ENCODE peak calls at places on chromosomes 16 and 17, in five cellular contexts. D is MM.1S, B is hepatocyte, S is SK-N-SH, R is GM23338. X is an unnamed sample.

GRCh38 chr16:30000768-30001631 is 5.0 kb downstream of the INO80E start:
- DNase-seq in B (no peak), S (no peak), D (no peak), R (peak; percentile 88), X (no peak)

GRCh38 chr17:14922421-14922820 is 342.7 kb downstream of the PMP22 start:
- DNase-seq in D (no peak), B (no peak), S (no peak), R (no peak), X (no peak)

GRCh38 chr16:22232277-22233049 is 26.4 kb downstream of the EEF2K start:
- DNase-seq in B (peak; percentile 72), D (no peak), R (no peak), S (no peak), X (no peak)

GRCh38 chr17:50871369-50871768 is 5.2 kb upstream of the TOB1 start:
- DNase-seq in S (no peak), B (no peak), D (peak; percentile 60), R (no peak), X (no peak)

GRCh38 chr17:53633856-53634255 is 188.9 kb upstream of the KIF2B start:
- DNase-seq in S (no peak), R (peak; percentile 34), B (no peak), D (no peak), X (no peak)

GRCh38 chr17:68601565-68602266 is 549 bp upstream of the FAM20A start:
- DNase-seq in D (no peak), R (no peak), S (no peak), B (no peak), X (no peak)

GRCh38 chr17:77666881-77667395 is 291.6 kb upstream of the TNRC6C start:
- DNase-seq in R (no peak), S (no peak), D (peak; percentile 93), B (no peak), X (peak; percentile 87)

GRCh38 chr17:45904886-45905285 is 10.5 kb downstream of the MAPT start:
- DNase-seq in S (no peak), R (peak; percentile 29), B (no peak), D (no peak), X (no peak)

GRCh38 chr17:59151007-59151406 is 4.0 kb downstream of the SKA2 start:
- DNase-seq in B (no peak), S (no peak), R (no peak), D (no peak), X (no peak)

GRCh38 chr17:78844301-78845005 is 3.8 kb upstream of the USP36 start:
- DNase-seq in B (no peak), D (no peak), R (no peak), S (no peak), X (no peak)

GRCh38 chr17:66724581-66725341 is 110.2 kb upstream of the CACNG5 start:
- DNase-seq in D (no peak), B (peak; percentile 33), S (no peak), R (no peak), X (no peak)

GRCh38 chr17:10216213-10216982 is 18.0 kb upstream of the GAS7 start:
- DNase-seq in B (no peak), S (no peak), R (peak; percentile 39), D (no peak), X (no peak)

GRCh38 chr17:79930077-79930785 is 91.0 kb upstream of the CBX4 start:
- DNase-seq in B (no peak), D (no peak), R (peak; percentile 64), S (peak; percentile 85), X (no peak)

GRCh38 chr16:50974438-50975036 is 176.5 kb downstream of the SALL1 start:
- DNase-seq in B (no peak), D (no peak), R (no peak), S (no peak), X (peak; percentile 11)

GRCh38 chr17:35161281-35161761 is 13.7 kb downstream of the UNC45B start:
- DNase-seq in B (no peak), R (no peak), D (no peak), S (no peak), X (no peak)

GRCh38 chr17:2025622-2026309 is 632 bp upstream of the RTN4RL1 start:
- DNase-seq in D (no peak), B (peak; percentile 86), R (peak; percentile 78), S (peak; percentile 93), X (no peak)

GRCh38 chr17:42618442-42619150 is 9.1 kb downstream of the TUBG1 start:
- DNase-seq in R (peak; percentile 91), B (peak; percentile 64), S (peak; percentile 55), D (peak; percentile 97), X (peak; percentile 50)

DNA sequence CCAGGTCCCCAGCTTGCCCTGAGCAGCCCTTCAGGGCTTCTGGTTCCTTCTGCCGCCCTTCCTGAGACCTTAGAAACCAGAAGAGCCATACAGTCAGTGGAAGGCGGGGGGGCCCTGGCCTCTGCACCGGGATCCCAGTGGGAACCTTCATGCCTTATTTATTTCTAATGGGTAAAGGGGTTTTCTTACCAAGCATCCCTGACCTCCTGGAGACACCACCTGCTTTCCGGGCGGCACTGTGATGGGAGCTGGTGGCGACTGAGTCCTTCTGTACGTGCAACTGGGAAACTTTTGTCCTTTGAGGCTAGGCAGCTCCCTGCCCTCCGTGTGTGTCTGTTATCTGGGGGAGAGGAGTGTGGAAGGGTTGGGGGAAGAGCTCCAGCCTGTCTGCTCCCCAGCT is 7.2 kb upstream of the MRPL58 start:
- DNase-seq in D (no peak), S (no peak), B (no peak), R (no peak), X (no peak)
- TF ChIP-seq EZH2phosphoT487 in D (no peak), S (no peak), B (no peak), R (no peak), X (no peak)

GRCh38 chr17:29592850-29593545 is at the start of gene ANKRD13B:
- DNase-seq in B (peak; percentile 45), S (peak; percentile 83), D (no peak), R (peak; percentile 83), X (peak; percentile 71)

GRCh38 chr17:29590261-29590978 is 972 bp upstream of the GIT1 start:
- DNase-seq in D (no peak), S (no peak), R (no peak), B (no peak), X (peak; percentile 50)

GRCh38 chr17:29589524-29590260 is at the start of gene GIT1:
- DNase-seq in R (peak; percentile 94), S (peak; percentile 98), B (peak; percentile 96), D (peak; percentile 89), X (peak; percentile 92)

GRCh38 chr17:29591737-29592624 is 951 bp upstream of the ANKRD13B start:
- DNase-seq in S (peak; percentile 96), R (peak; percentile 96), B (peak; percentile 95), D (peak; percentile 78), X (peak; percentile 84)

GRCh38 chr17:29590979-29591736 is 1.7 kb upstream of the GIT1 start:
- DNase-seq in R (peak; percentile 86), B (peak; percentile 71), S (peak; percentile 83), D (no peak), X (peak; percentile 37)
- TF ChIP-seq EZH2phosphoT487 in R (no peak), B (no peak), S (no peak), D (no peak), X (no peak)

DNA sequence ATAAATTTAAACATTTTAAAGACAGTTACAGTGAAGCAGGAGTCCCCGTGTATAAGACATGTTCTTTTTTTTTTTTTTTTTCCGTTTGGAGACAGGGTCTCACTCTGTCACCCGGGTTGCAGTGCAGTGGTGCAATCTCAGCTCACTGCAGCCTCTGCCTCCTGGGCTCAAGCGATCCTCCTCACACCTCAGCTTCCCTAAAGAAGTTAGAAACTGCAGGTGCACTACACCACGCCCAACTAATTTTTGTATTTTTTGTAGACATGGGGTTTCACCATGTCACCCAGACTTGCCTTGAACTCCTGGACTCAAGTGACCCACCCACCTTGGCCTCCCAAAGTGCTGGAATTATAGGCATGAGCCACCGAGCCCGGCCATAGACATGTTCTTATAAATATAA is 3.0 kb downstream of the EVI2B start:
- DNase-seq in D (peak; percentile 84), B (no peak), R (no peak), S (no peak), X (peak; percentile 81)
- TF ChIP-seq EZH2phosphoT487 in D (no peak), B (no peak), R (no peak), S (no peak), X (no peak)

DNA sequence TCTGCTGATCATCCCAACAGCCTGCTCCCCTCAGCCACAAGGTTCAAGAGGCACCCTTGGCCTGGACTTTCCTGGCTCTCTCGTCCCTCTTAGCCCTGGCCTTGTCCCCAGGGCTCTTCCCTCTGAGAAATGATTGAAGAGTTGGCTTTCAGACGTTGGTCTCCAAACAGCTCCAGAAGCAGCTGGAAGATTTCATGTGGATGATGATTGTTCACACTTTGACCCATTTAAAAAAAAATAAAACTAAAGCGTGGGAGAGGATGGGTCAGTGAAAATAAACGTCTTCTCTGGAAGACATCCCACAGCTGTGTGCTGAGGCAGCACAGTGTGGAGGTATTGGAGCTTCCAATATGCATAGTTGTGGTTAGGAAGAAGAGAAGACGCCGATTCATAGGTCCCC is 54.7 kb upstream of the CDH11 start:
- DNase-seq in S (no peak), B (no peak), D (no peak), R (no peak), X (no peak)
- TF ChIP-seq EZH2phosphoT487 in S (no peak), B (no peak), D (no peak), R (no peak), X (no peak)

GRCh38 chr16:73023320-73023719 is 24.6 kb downstream of the ZFHX3 start:
- DNase-seq in B (no peak), R (no peak), D (no peak), S (no peak), X (no peak)
- TF ChIP-seq EZH2phosphoT487 in B (no peak), R (no peak), D (no peak), S (no peak), X (no peak)

DNA sequence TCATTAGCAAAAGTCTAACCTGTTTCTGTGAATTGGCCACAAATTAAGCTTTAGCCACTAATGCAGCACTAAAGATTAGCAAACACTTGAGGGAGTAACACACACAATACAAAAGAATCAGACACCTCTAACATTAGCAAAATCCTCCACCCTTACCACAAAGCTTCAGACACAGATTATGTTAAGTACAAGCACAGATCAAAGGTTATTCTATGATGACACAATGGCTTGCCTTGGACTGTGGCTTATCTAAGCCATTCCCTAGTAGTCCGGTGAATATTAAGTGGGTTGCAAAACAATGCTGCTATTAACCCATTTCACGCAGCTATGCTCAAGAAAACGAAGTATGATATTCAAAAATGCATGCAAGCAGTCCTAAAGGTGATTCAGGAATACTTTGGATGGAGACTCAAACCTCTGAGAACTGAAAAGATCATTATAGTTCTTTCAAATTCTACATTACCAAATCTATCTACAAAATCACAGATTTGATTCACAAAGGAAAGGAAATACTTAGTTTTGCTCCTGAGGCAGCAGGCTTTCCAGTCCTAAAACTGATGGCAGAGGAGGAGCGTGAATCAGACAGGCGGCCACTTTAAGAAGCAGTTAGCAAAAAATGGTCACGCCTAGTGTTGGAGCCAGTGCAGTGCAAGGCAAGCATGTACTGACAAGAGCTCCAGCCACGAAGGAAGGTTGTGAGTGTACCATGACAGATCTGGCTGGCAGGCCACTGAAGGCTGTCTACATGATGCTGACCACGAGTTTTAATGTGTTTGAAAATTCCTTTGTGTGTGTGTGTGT is 67.2 kb downstream of the PARN start:
- DNase-seq in R (peak; percentile 15), D (no peak), S (no peak), B (peak; percentile 56), X (no peak)
- TF ChIP-seq EZH2phosphoT487 in R (no peak), D (no peak), S (no peak), B (no peak), X (no peak)

X was measured in OCI-LY7.